ENCODE peak calls at places on chromosomes 7 and 10, in six cellular contexts. C is fibroblast of the conjunctiva, R is NCI-H1092 treated with DMSO at 0.1 percent for 48 hours, Q is left lung, L is D341Med, U is head of caudate nucleus. X is an unnamed sample.

GRCh38 chr7:21140622-21141021 is 287.3 kb upstream of the SP4 start:
- DNase-seq in C (no peak), R (no peak), Q (no peak), L (no peak), U (no peak), X (no peak)

GRCh38 chr7:86644282-86645173 is 819 bp downstream of the GRM3 start:
- DNase-seq in C (no peak), R (no peak), Q (peak), L (peak), U (peak), X (no peak)

GRCh38 chr10:70192325-70192966 is 22.1 kb upstream of the SAR1A start:
- DNase-seq in C (peak), R (no peak), Q (no peak), L (no peak), U (no peak), X (no peak)

GRCh38 chr10:50312464-50313437 is 61.4 kb upstream of the ASAH2 start:
- DNase-seq in C (peak), R (no peak), Q (no peak), L (no peak), U (no peak), X (no peak)

GRCh38 chr10:15879058-15879457 is 18.8 kb upstream of the MINDY3 start:
- DNase-seq in C (peak), R (peak), Q (no peak), L (peak), U (no peak), X (no peak)

GRCh38 chr7:106626376-106627293 is 34.3 kb downstream of the CCDC71L start:
- DNase-seq in C (no peak), R (no peak), Q (no peak), L (no peak), U (no peak), X (no peak)

GRCh38 chr7:22350466-22351328 is 6.3 kb downstream of the RAPGEF5 start:
- DNase-seq in C (no peak), R (no peak), Q (no peak), L (no peak), U (no peak), X (no peak)

GRCh38 chr7:139648941-139649425 is 125.5 kb downstream of the CLEC2L start:
- DNase-seq in C (no peak), R (no peak), Q (peak), L (no peak), U (no peak), X (peak)

GRCh38 chr7:129199406-129199805 is 11.0 kb downstream of the SMO start:
- DNase-seq in C (no peak), R (no peak), Q (no peak), L (no peak), U (no peak), X (no peak)

GRCh38 chr10:52801951-52802350 is 29.4 kb upstream of the MBL2 start:
- DNase-seq in C (no peak), R (no peak), Q (no peak), L (no peak), U (no peak), X (no peak)

GRCh38 chr10:16777473-16778370 is 39.5 kb downstream of the RSU1 start:
- DNase-seq in C (peak), R (peak), Q (no peak), L (peak), U (no peak), X (no peak)

GRCh38 chr10:8356283-8356682 is 301.8 kb downstream of the GATA3 start:
- DNase-seq in C (no peak), R (no peak), Q (no peak), L (no peak), U (no peak), X (no peak)

GRCh38 chr10:87865201-87866025 is 2.0 kb downstream of the PTEN start:
- DNase-seq in C (no peak), R (no peak), Q (no peak), L (no peak), U (no peak), X (no peak)

GRCh38 chr10:102112210-102112817 is 7.9 kb downstream of the LDB1 start:
- DNase-seq in C (no peak), R (no peak), Q (no peak), L (no peak), U (no peak), X (no peak)

GRCh38 chr10:130341325-130341724 is 205.1 kb downstream of the GLRX3 start:
- DNase-seq in C (no peak), R (peak), Q (no peak), L (no peak), U (no peak), X (no peak)

GRCh38 chr10:124653811-124654651 is 90.1 kb downstream of the FAM53B start:
- DNase-seq in C (no peak), R (peak), Q (peak), L (peak), U (no peak), X (no peak)

GRCh38 chr7:101960985-101961708 is 143.7 kb downstream of the CUX1 start:
- DNase-seq in C (no peak), R (no peak), Q (no peak), L (no peak), U (no peak), X (no peak)

GRCh38 chr7:6306471-6306870 is 34.0 kb upstream of the CYTH3 start:
- DNase-seq in C (no peak), R (no peak), Q (no peak), L (no peak), U (no peak), X (no peak)

GRCh38 chr10:63829020-63829419 is 307.8 kb downstream of the REEP3 start:
- DNase-seq in C (no peak), R (no peak), Q (no peak), L (no peak), U (no peak), X (no peak)

GRCh38 chr10:92241158-92241500 is 49.7 kb downstream of the CPEB3 start:
- DNase-seq in C (no peak), R (no peak), Q (no peak), L (peak), U (peak), X (no peak)

GRCh38 chr10:48523212-48523819 is 81.6 kb downstream of the ARHGAP22 start:
- DNase-seq in C (peak), R (no peak), Q (no peak), L (peak), U (no peak), X (no peak)

GRCh38 chr10:33974976-33975478 is 640.6 kb upstream of the NRP1 start:
- DNase-seq in C (no peak), R (no peak), Q (no peak), L (no peak), U (no peak), X (no peak)

GRCh38 chr10:45034301-45034700 is 33.6 kb downstream of the ZNF22 start:
- DNase-seq in C (no peak), R (no peak), Q (no peak), L (no peak), U (no peak), X (no peak)

GRCh38 chr7:104922187-104923009 is 91.6 kb upstream of the KMT2E start:
- DNase-seq in C (no peak), R (no peak), Q (no peak), L (no peak), U (no peak), X (no peak)

GRCh38 chr10:9957352-9957751 is 1060.3 kb upstream of the CELF2 start:
- DNase-seq in C (peak), R (no peak), Q (no peak), L (no peak), U (no peak), X (no peak)

GRCh38 chr10:97531401-97531985 is 32.8 kb downstream of the UBTD1 start:
- DNase-seq in C (no peak), R (no peak), Q (no peak), L (no peak), U (no peak), X (no peak)

GRCh38 chr10:125172694-125173093 is 12.3 kb upstream of the CTBP2 start:
- DNase-seq in C (no peak), R (no peak), Q (no peak), L (no peak), U (no peak), X (no peak)

GRCh38 chr10:45470098-45471012 is 96.3 kb downstream of the ALOX5 start:
- DNase-seq in C (peak), R (no peak), Q (no peak), L (no peak), U (no peak), X (no peak)

GRCh38 chr7:106285801-106286492 is 1.2 kb upstream of the NAMPT start:
- DNase-seq in C (no peak), R (no peak), Q (no peak), L (no peak), U (no peak), X (no peak)

GRCh38 chr7:139453673-139454321 is 29.7 kb downstream of the KLRG2 start:
- DNase-seq in C (no peak), R (no peak), Q (no peak), L (no peak), U (no peak), X (no peak)

GRCh38 chr10:32943854-32944661 is 14.0 kb downstream of the ITGB1 start:
- DNase-seq in C (no peak), R (no peak), Q (peak), L (peak), U (no peak), X (peak)

GRCh38 chr10:91210435-91210834 is 10.0 kb upstream of the PCGF5 start:
- DNase-seq in C (no peak), R (peak), Q (no peak), L (no peak), U (no peak), X (peak)

GRCh38 chr7:80869821-80870751 is 48.8 kb downstream of the SEMA3C start:
- DNase-seq in C (no peak), R (no peak), Q (no peak), L (no peak), U (no peak), X (no peak)

GRCh38 chr7:29282819-29283414 is 88.3 kb downstream of the CHN2 start:
- DNase-seq in C (no peak), R (peak), Q (no peak), L (no peak), U (no peak), X (no peak)

GRCh38 chr7:137753067-137753466 is 93.7 kb downstream of the DGKI start:
- DNase-seq in C (no peak), R (no peak), Q (no peak), L (peak), U (no peak), X (no peak)

GRCh38 chr10:33612551-33612950 is 278.1 kb upstream of the NRP1 start:
- DNase-seq in C (peak), R (no peak), Q (no peak), L (no peak), U (no peak), X (no peak)

GRCh38 chr7:6271091-6271658 is 1.2 kb downstream of the CYTH3 start:
- DNase-seq in C (peak), R (peak), Q (no peak), L (peak), U (peak), X (peak)

GRCh38 chr7:107593025-107593410 is 13.0 kb downstream of the BCAP29 start:
- DNase-seq in C (no peak), R (no peak), Q (no peak), L (no peak), U (no peak), X (no peak)

GRCh38 chr7:41874206-41874770 is 171.4 kb upstream of the INHBA start:
- DNase-seq in C (no peak), R (no peak), Q (no peak), L (no peak), U (no peak), X (no peak)